ENCODE peak calls at places on chromosomes 13 and 19, in seven cellular contexts. One of them, this sample, is unnamed. For H3K9me3, the result is how much of the 10 kb centered on the place peaks cover.

GRCh38 chr19:30339624-30340525 is 32.3 kb upstream of the ZNF536 start:
- DNase-seq in CD4-positive, alpha-beta memory T cell: no peak
- DNase-seq in left ventricle myocardium inferior: no peak
- DNase-seq in DND-41: no peak
- DNase-seq in endodermal cell: peak
- DNase-seq in esophagus muscularis mucosa: no peak
- DNase-seq in T-helper 17 cell: no peak
- DNase-seq in this sample: no peak

GRCh38 chr13:67829641-67830040 is 599.5 kb upstream of the PCDH9 start:
- DNase-seq in CD4-positive, alpha-beta memory T cell: no peak
- DNase-seq in left ventricle myocardium inferior: no peak
- DNase-seq in DND-41: no peak
- DNase-seq in endodermal cell: peak
- DNase-seq in esophagus muscularis mucosa: no peak
- DNase-seq in T-helper 17 cell: no peak
- DNase-seq in this sample: no peak

GRCh38 chr13:110616103-110617101 is 1.1 kb downstream of the NAXD start:
- DNase-seq in CD4-positive, alpha-beta memory T cell: peak
- DNase-seq in left ventricle myocardium inferior: no peak
- DNase-seq in DND-41: peak
- DNase-seq in endodermal cell: peak
- DNase-seq in esophagus muscularis mucosa: no peak
- DNase-seq in T-helper 17 cell: no peak
- DNase-seq in this sample: peak

GRCh38 chr13:97275265-97275664 is 53.1 kb downstream of the MBNL2 start:
- DNase-seq in CD4-positive, alpha-beta memory T cell: no peak
- DNase-seq in left ventricle myocardium inferior: no peak
- DNase-seq in DND-41: no peak
- DNase-seq in endodermal cell: no peak
- DNase-seq in esophagus muscularis mucosa: no peak
- DNase-seq in T-helper 17 cell: no peak
- DNase-seq in this sample: no peak

GRCh38 chr13:98020271-98020670 is 66.8 kb downstream of the IPO5 start:
- DNase-seq in CD4-positive, alpha-beta memory T cell: no peak
- DNase-seq in left ventricle myocardium inferior: no peak
- DNase-seq in DND-41: no peak
- DNase-seq in endodermal cell: no peak
- DNase-seq in esophagus muscularis mucosa: no peak
- DNase-seq in T-helper 17 cell: no peak
- DNase-seq in this sample: no peak

GRCh38 chr13:78623132-78623531 is 19.8 kb upstream of the POU4F1 start:
- DNase-seq in CD4-positive, alpha-beta memory T cell: no peak
- DNase-seq in left ventricle myocardium inferior: no peak
- DNase-seq in DND-41: no peak
- DNase-seq in endodermal cell: no peak
- DNase-seq in esophagus muscularis mucosa: no peak
- DNase-seq in T-helper 17 cell: no peak
- DNase-seq in this sample: no peak

GRCh38 chr19:38657633-38658222 is 10.3 kb downstream of the ACTN4 start:
- DNase-seq in CD4-positive, alpha-beta memory T cell: no peak
- DNase-seq in left ventricle myocardium inferior: no peak
- DNase-seq in DND-41: no peak
- DNase-seq in endodermal cell: no peak
- DNase-seq in esophagus muscularis mucosa: no peak
- DNase-seq in T-helper 17 cell: no peak
- DNase-seq in this sample: no peak

GRCh38 chr19:934865-935422 is 9.1 kb downstream of the ARID3A start:
- DNase-seq in CD4-positive, alpha-beta memory T cell: no peak
- DNase-seq in left ventricle myocardium inferior: peak
- DNase-seq in DND-41: no peak
- DNase-seq in endodermal cell: no peak
- DNase-seq in esophagus muscularis mucosa: peak
- DNase-seq in T-helper 17 cell: no peak
- DNase-seq in this sample: no peak

GRCh38 chr13:82717249-82717648 is 1165.0 kb downstream of the SLITRK1 start:
- DNase-seq in CD4-positive, alpha-beta memory T cell: no peak
- DNase-seq in left ventricle myocardium inferior: no peak
- DNase-seq in DND-41: no peak
- DNase-seq in endodermal cell: no peak
- DNase-seq in esophagus muscularis mucosa: no peak
- DNase-seq in T-helper 17 cell: no peak
- DNase-seq in this sample: no peak

GRCh38 chr13:44574466-44574855 is 1.7 kb downstream of the TSC22D1 start:
- DNase-seq in CD4-positive, alpha-beta memory T cell: no peak
- DNase-seq in left ventricle myocardium inferior: no peak
- DNase-seq in DND-41: no peak
- DNase-seq in endodermal cell: no peak
- DNase-seq in esophagus muscularis mucosa: no peak
- DNase-seq in T-helper 17 cell: no peak
- DNase-seq in this sample: no peak

GRCh38 chr13:87887459-87888123 is 216.4 kb downstream of the SLITRK5 start:
- DNase-seq in CD4-positive, alpha-beta memory T cell: no peak
- DNase-seq in left ventricle myocardium inferior: no peak
- DNase-seq in DND-41: no peak
- DNase-seq in endodermal cell: no peak
- DNase-seq in esophagus muscularis mucosa: no peak
- DNase-seq in T-helper 17 cell: no peak
- DNase-seq in this sample: no peak

GRCh38 chr13:27088619-27089018 is 83.0 kb downstream of the USP12 start:
- DNase-seq in CD4-positive, alpha-beta memory T cell: no peak
- DNase-seq in left ventricle myocardium inferior: no peak
- DNase-seq in DND-41: no peak
- DNase-seq in endodermal cell: no peak
- DNase-seq in esophagus muscularis mucosa: no peak
- DNase-seq in T-helper 17 cell: no peak
- DNase-seq in this sample: no peak

GRCh38 chr13:55073000-55073399 is 2044.4 kb downstream of the OLFM4 start:
- DNase-seq in CD4-positive, alpha-beta memory T cell: no peak
- DNase-seq in left ventricle myocardium inferior: no peak
- DNase-seq in DND-41: no peak
- DNase-seq in endodermal cell: no peak
- DNase-seq in esophagus muscularis mucosa: no peak
- DNase-seq in T-helper 17 cell: no peak
- DNase-seq in this sample: no peak
- H3K9me3 ChIP-seq in CD4-positive, alpha-beta memory T cell: under half
- H3K9me3 ChIP-seq in left ventricle myocardium inferior: under half
- H3K9me3 ChIP-seq in DND-41: under half
- H3K9me3 ChIP-seq in endodermal cell: under half
- H3K9me3 ChIP-seq in esophagus muscularis mucosa: under half
- H3K9me3 ChIP-seq in T-helper 17 cell: under half
- H3K9me3 ChIP-seq in this sample: under half

GRCh38 chr19:8811315-8812172 is 20.6 kb downstream of the ZNF558 start:
- DNase-seq in CD4-positive, alpha-beta memory T cell: no peak
- DNase-seq in left ventricle myocardium inferior: no peak
- DNase-seq in DND-41: no peak
- DNase-seq in endodermal cell: no peak
- DNase-seq in esophagus muscularis mucosa: peak
- DNase-seq in T-helper 17 cell: no peak
- DNase-seq in this sample: no peak

GRCh38 chr19:8815780-8816179 is 16.3 kb downstream of the ZNF558 start:
- DNase-seq in CD4-positive, alpha-beta memory T cell: no peak
- DNase-seq in left ventricle myocardium inferior: no peak
- DNase-seq in DND-41: no peak
- DNase-seq in endodermal cell: no peak
- DNase-seq in esophagus muscularis mucosa: peak
- DNase-seq in T-helper 17 cell: no peak
- DNase-seq in this sample: no peak

GRCh38 chr19:8814176-8814575 is 17.9 kb downstream of the ZNF558 start:
- DNase-seq in CD4-positive, alpha-beta memory T cell: no peak
- DNase-seq in left ventricle myocardium inferior: no peak
- DNase-seq in DND-41: no peak
- DNase-seq in endodermal cell: no peak
- DNase-seq in esophagus muscularis mucosa: no peak
- DNase-seq in T-helper 17 cell: no peak
- DNase-seq in this sample: no peak
- H3K9me3 ChIP-seq in CD4-positive, alpha-beta memory T cell: half or more
- H3K9me3 ChIP-seq in left ventricle myocardium inferior: half or more
- H3K9me3 ChIP-seq in DND-41: half or more
- H3K9me3 ChIP-seq in endodermal cell: half or more
- H3K9me3 ChIP-seq in esophagus muscularis mucosa: half or more
- H3K9me3 ChIP-seq in T-helper 17 cell: half or more
- H3K9me3 ChIP-seq in this sample: under half

DNA sequence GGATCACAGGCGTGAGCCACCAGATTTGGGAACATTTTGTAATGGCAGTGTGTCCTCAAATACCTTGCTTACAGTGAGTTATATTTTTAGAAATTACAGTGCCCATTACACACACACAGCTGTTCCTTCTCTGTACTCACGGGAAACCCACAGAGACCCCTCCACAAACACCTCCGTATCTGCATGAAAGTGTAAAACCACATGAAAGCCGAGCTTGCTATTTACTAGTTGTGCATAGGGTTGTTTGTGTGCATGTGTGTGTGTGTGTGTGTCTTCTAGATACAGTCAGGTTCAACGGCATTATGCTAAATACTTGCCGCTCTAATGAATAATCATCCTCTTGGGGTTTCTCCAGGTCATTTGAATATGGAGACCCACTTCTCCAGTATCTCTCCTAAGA is 22.3 kb upstream of the LILRA2 start:
- DNase-seq in CD4-positive, alpha-beta memory T cell: peak
- DNase-seq in left ventricle myocardium inferior: no peak
- DNase-seq in DND-41: peak
- DNase-seq in endodermal cell: no peak
- DNase-seq in esophagus muscularis mucosa: peak
- DNase-seq in T-helper 17 cell: no peak
- DNase-seq in this sample: no peak
- H3K9me3 ChIP-seq in CD4-positive, alpha-beta memory T cell: under half
- H3K9me3 ChIP-seq in left ventricle myocardium inferior: under half
- H3K9me3 ChIP-seq in DND-41: under half
- H3K9me3 ChIP-seq in endodermal cell: half or more
- H3K9me3 ChIP-seq in esophagus muscularis mucosa: under half
- H3K9me3 ChIP-seq in T-helper 17 cell: under half
- H3K9me3 ChIP-seq in this sample: under half

DNA sequence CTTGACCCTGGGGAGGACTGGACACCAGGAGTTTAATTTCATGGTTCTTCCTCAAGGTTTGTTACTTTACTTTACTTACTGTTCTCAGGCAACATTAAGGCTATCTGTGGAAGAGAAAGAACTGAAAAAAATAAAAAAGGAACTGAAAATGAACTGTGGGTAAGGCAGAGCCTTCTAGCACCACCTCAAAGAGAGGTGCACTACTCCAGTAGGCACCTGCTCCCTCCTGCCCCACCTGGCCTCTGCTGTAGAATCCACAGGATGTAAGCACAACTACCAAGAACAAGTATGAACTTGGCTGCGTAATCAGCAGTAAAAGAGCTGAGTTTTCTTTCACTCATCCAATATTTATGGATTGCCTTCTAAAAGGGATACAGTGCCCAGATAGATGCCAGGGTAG is 12.2 kb downstream of the ZNF112 start:
- DNase-seq in CD4-positive, alpha-beta memory T cell: no peak
- DNase-seq in left ventricle myocardium inferior: no peak
- DNase-seq in DND-41: no peak
- DNase-seq in endodermal cell: no peak
- DNase-seq in esophagus muscularis mucosa: no peak
- DNase-seq in T-helper 17 cell: no peak
- DNase-seq in this sample: no peak
- H3K9me3 ChIP-seq in CD4-positive, alpha-beta memory T cell: under half
- H3K9me3 ChIP-seq in left ventricle myocardium inferior: half or more
- H3K9me3 ChIP-seq in DND-41: under half
- H3K9me3 ChIP-seq in endodermal cell: under half
- H3K9me3 ChIP-seq in esophagus muscularis mucosa: under half
- H3K9me3 ChIP-seq in T-helper 17 cell: under half
- H3K9me3 ChIP-seq in this sample: under half

DNA sequence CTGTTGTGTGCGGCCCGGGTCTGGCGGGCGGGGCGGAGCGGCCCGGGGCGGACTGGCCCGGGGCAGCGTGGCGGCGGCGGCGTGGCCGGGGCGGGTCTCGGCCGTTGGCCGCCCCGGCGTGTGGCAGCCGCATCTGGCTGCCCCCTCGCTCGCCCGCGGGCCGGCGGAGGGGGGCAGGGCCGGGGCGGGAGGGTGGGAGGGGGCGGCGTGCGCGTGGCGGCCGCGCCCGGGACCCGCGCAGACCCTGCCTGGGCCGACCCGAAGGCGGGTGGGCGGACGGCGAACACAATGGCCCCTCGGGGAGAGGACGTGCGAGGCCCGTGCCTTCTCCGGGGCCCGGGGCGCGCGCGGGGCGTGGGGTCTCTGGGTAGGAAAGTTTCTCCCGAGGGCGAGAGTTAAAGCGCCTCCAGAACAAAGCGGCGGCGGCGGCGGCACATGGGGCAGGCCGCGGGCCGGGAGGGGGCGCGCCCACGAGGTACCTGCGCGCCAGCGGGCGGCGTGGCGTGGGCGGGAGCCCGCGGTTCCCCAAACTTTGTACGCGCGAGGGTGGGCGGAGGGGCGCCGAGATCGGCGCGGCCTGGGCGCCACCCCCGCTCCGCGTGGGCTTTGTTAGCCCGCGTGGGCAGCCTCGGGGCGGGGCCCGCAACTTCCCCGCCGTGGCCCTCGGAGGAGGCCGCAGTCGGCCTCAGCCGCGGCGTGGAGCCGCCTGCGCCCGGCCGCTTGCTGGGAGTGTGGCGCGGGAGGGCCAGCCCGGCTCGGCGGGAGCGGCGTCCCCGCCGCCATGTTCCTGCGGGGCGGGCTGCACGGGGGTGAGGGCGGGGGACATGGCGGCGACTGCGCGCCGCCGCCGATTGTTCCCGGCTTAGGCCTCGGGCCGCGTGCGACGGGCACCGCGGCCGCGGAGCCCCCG is 764 bp downstream of the MIR17HG start:
- DNase-seq in CD4-positive, alpha-beta memory T cell: peak
- DNase-seq in left ventricle myocardium inferior: peak
- DNase-seq in DND-41: peak
- DNase-seq in endodermal cell: peak
- DNase-seq in esophagus muscularis mucosa: no peak
- DNase-seq in T-helper 17 cell: peak
- DNase-seq in this sample: peak
- H3K9me3 ChIP-seq in CD4-positive, alpha-beta memory T cell: under half
- H3K9me3 ChIP-seq in left ventricle myocardium inferior: under half
- H3K9me3 ChIP-seq in DND-41: under half
- H3K9me3 ChIP-seq in endodermal cell: under half
- H3K9me3 ChIP-seq in esophagus muscularis mucosa: under half
- H3K9me3 ChIP-seq in T-helper 17 cell: under half
- H3K9me3 ChIP-seq in this sample: under half

GRCh38 chr19:51594774-51595109 is 23.7 kb downstream of the ZNF175 start:
- DNase-seq in CD4-positive, alpha-beta memory T cell: no peak
- DNase-seq in left ventricle myocardium inferior: no peak
- DNase-seq in DND-41: no peak
- DNase-seq in endodermal cell: no peak
- DNase-seq in esophagus muscularis mucosa: no peak
- DNase-seq in T-helper 17 cell: no peak
- DNase-seq in this sample: no peak
- H3K9me3 ChIP-seq in CD4-positive, alpha-beta memory T cell: under half
- H3K9me3 ChIP-seq in left ventricle myocardium inferior: under half
- H3K9me3 ChIP-seq in DND-41: under half
- H3K9me3 ChIP-seq in endodermal cell: under half
- H3K9me3 ChIP-seq in esophagus muscularis mucosa: under half
- H3K9me3 ChIP-seq in T-helper 17 cell: under half
- H3K9me3 ChIP-seq in this sample: under half

GRCh38 chr19:19721896-19722295 is 11.0 kb downstream of the ZNF14 start:
- DNase-seq in CD4-positive, alpha-beta memory T cell: no peak
- DNase-seq in left ventricle myocardium inferior: no peak
- DNase-seq in DND-41: no peak
- DNase-seq in endodermal cell: no peak
- DNase-seq in esophagus muscularis mucosa: no peak
- DNase-seq in T-helper 17 cell: no peak
- DNase-seq in this sample: no peak
- H3K9me3 ChIP-seq in CD4-positive, alpha-beta memory T cell: under half
- H3K9me3 ChIP-seq in left ventricle myocardium inferior: half or more
- H3K9me3 ChIP-seq in DND-41: half or more
- H3K9me3 ChIP-seq in endodermal cell: half or more
- H3K9me3 ChIP-seq in esophagus muscularis mucosa: half or more
- H3K9me3 ChIP-seq in T-helper 17 cell: under half
- H3K9me3 ChIP-seq in this sample: under half

This sample was measured in K562.